ENCODE peak calls at places on chromosomes 11 and 22, in seven cellular contexts. Q, C, E, T, F, B and I are unnamed samples.

GRCh38 chr11:10080134-10080533 is 213.9 kb downstream of the SBF2 start:
- DNase-seq in Q (no peak), F (no peak), T (no peak), E (peak), B (no peak), C (no peak), I (no peak)

GRCh38 chr11:111730871-111731591 is 35.2 kb downstream of the PPP2R1B start:
- DNase-seq in E (no peak), F (no peak), C (peak), Q (no peak), T (no peak), B (no peak), I (no peak)

GRCh38 chr11:116697639-116698038 is 75.1 kb downstream of the BUD13 start:
- DNase-seq in T (no peak), B (no peak), F (peak), C (no peak), E (no peak), Q (no peak), I (no peak)

GRCh38 chr11:64638017-64638664 is 47.1 kb downstream of the SLC22A12 start:
- DNase-seq in B (no peak), E (no peak), Q (peak), T (no peak), C (no peak), F (peak), I (no peak)

GRCh38 chr22:27578937-27579617 is 222.5 kb downstream of the MN1 start:
- DNase-seq in B (no peak), E (no peak), C (no peak), T (no peak), F (no peak), Q (no peak), I (no peak)

GRCh38 chr22:50724616-50725015 is 13.4 kb upstream of the ACR start:
- DNase-seq in B (no peak), E (no peak), F (no peak), T (no peak), C (no peak), Q (no peak), I (no peak)

GRCh38 chr11:96706761-96707160 is 316.9 kb downstream of the JRKL start:
- DNase-seq in Q (no peak), F (no peak), T (no peak), B (no peak), E (no peak), C (peak), I (no peak)

GRCh38 chr22:43420991-43421665 is 9.3 kb downstream of the MPPED1 start:
- DNase-seq in T (no peak), C (no peak), B (no peak), Q (no peak), E (no peak), F (no peak), I (no peak)

GRCh38 chr11:113615773-113616172 is 90.3 kb downstream of the TMPRSS5 start:
- DNase-seq in F (no peak), T (no peak), C (peak), E (no peak), B (no peak), Q (no peak), I (no peak)

GRCh38 chr11:10379022-10379421 is 74.1 kb downstream of the ADM start:
- DNase-seq in C (no peak), F (no peak), T (peak), B (no peak), Q (peak), E (peak), I (no peak)

GRCh38 chr11:103894673-103895072 is 141.8 kb upstream of the DDI1 start:
- DNase-seq in E (no peak), Q (no peak), B (no peak), C (no peak), T (no peak), F (no peak), I (no peak)

GRCh38 chr11:35682230-35683195 is 19.9 kb downstream of the TRIM44 start:
- DNase-seq in B (no peak), T (no peak), Q (no peak), E (peak), F (no peak), C (no peak), I (no peak)

GRCh38 chr11:119722281-119722794 is 6.7 kb downstream of the NECTIN1 start:
- DNase-seq in B (no peak), C (no peak), T (no peak), F (no peak), E (no peak), Q (no peak), I (no peak)

GRCh38 chr11:43217856-43218255 is 93.9 kb upstream of the API5 start:
- DNase-seq in T (no peak), E (no peak), B (no peak), F (no peak), Q (no peak), C (no peak), I (no peak)

GRCh38 chr11:12474871-12475270 is 97.5 kb downstream of the PARVA start:
- DNase-seq in T (no peak), E (no peak), B (no peak), C (no peak), F (no peak), Q (no peak), I (no peak)

GRCh38 chr11:76263166-76263565 is 56.9 kb upstream of the WNT11 start:
- DNase-seq in E (no peak), Q (no peak), T (no peak), F (no peak), C (no peak), B (no peak), I (no peak)

GRCh38 chr11:20388096-20389055 is 860 bp downstream of the PRMT3 start:
- DNase-seq in T (no peak), C (peak), B (peak), E (no peak), Q (no peak), F (no peak), I (no peak)

GRCh38 chr11:58075781-58076180 is 45.0 kb downstream of the OR6Q1 start:
- DNase-seq in F (no peak), T (no peak), Q (no peak), E (no peak), C (peak), B (no peak), I (no peak)

GRCh38 chr11:86571273-86571948 is 101.0 kb downstream of the ME3 start:
- DNase-seq in Q (peak), E (peak), C (no peak), T (no peak), F (peak), B (no peak), I (no peak)

GRCh38 chr22:20578192-20578591 is 70.8 kb downstream of the MED15 start:
- DNase-seq in B (no peak), C (no peak), Q (no peak), T (no peak), E (no peak), F (no peak), I (no peak)

GRCh38 chr11:87603887-87604286 is 566.2 kb downstream of the TMEM135 start:
- DNase-seq in E (no peak), T (no peak), F (no peak), C (no peak), Q (no peak), B (no peak), I (no peak)

GRCh38 chr11:62665630-62666258 is 632 bp downstream of the CSKMT start:
- DNase-seq in B (no peak), C (no peak), F (peak), T (peak), Q (no peak), E (peak), I (peak)

GRCh38 chr22:22591348-22592299 is 32.6 kb upstream of the PRAME start:
- DNase-seq in Q (no peak), B (no peak), F (peak), E (no peak), T (no peak), C (peak), I (no peak)

GRCh38 chr22:19223617-19224016 is 45.1 kb upstream of the SLC25A1 start:
- DNase-seq in C (no peak), T (no peak), Q (no peak), E (no peak), B (no peak), F (no peak), I (no peak)

GRCh38 chr22:40058265-40058664 is 63.5 kb downstream of the FAM83F start:
- DNase-seq in C (no peak), B (peak), E (peak), T (no peak), Q (no peak), F (no peak), I (no peak)

GRCh38 chr22:38338772-38339379 is 21.6 kb upstream of the CSNK1E start:
- DNase-seq in E (no peak), F (peak), T (no peak), B (no peak), Q (no peak), C (no peak), I (no peak)